ENCODE peak calls at places on chromosomes 16 and 17, in seven cellular contexts. K is left ventricle myocardium inferior, Q is lung, M is heart right ventricle, U is mesothelial cell of epicardium, G is thyroid gland, X is GM23338. R is an unnamed sample.

GRCh38 chr17:69223809-69224208 is 4.8 kb downstream of the ABCA10 start:
- DNase-seq in G (no peak), X (no peak), K (no peak), U (no peak), M (no peak), Q (no peak), R (no peak)

GRCh38 chr16:53598513-53599266 is 95.7 kb upstream of the AKTIP start:
- DNase-seq in U (no peak), G (no peak), M (no peak), X (no peak), K (no peak), Q (no peak), R (no peak)

GRCh38 chr17:65696739-65697394 is 135.4 kb upstream of the AXIN2 start:
- DNase-seq in K (no peak), X (no peak), M (no peak), U (no peak), Q (no peak), G (no peak), R (no peak)

GRCh38 chr17:32496348-32497078 is 9.7 kb downstream of the CDK5R1 start:
- DNase-seq in Q (no peak), U (no peak), X (no peak), M (no peak), K (no peak), G (no peak), R (no peak)

GRCh38 chr17:7403043-7403901 is 625 bp downstream of the TMEM256 start:
- DNase-seq in G (no peak), Q (peak; percentile 54), U (no peak), K (peak; percentile 80), M (peak; percentile 74), X (peak; percentile 78), R (peak; percentile 34)

GRCh38 chr16:11585460-11586374 is 1.0 kb downstream of the LITAF start:
- DNase-seq in G (peak; percentile 58), K (peak; percentile 24), Q (no peak), U (no peak), X (no peak), M (peak; percentile 33), R (no peak)

GRCh38 chr17:51487947-51488346 is 227.6 kb downstream of the UTP18 start:
- DNase-seq in M (no peak), K (no peak), U (no peak), G (peak; percentile 1), Q (no peak), X (peak; percentile 82), R (no peak)

GRCh38 chr16:83231771-83232170 is 576.0 kb upstream of the HSBP1 start:
- DNase-seq in K (no peak), M (no peak), Q (no peak), G (no peak), U (no peak), X (no peak), R (no peak)

GRCh38 chr17:8122923-8123694 is 797 bp downstream of the HES7 start:
- DNase-seq in M (peak; percentile 25), Q (no peak), K (no peak), U (no peak), G (peak; percentile 43), X (peak; percentile 44), R (peak; percentile 28)

GRCh38 chr16:23836404-23837291 is 865 bp downstream of the PRKCB start:
- DNase-seq in M (no peak), X (peak; percentile 68), Q (peak; percentile 31), G (peak; percentile 5), K (peak; percentile 19), U (peak; percentile 19), R (peak; percentile 8)

GRCh38 chr17:48055531-48056245 is 7.5 kb downstream of the NFE2L1 start:
- DNase-seq in G (no peak), Q (no peak), X (peak; percentile 97), U (no peak), M (no peak), K (no peak), R (no peak)

GRCh38 chr16:30351001-30351441 is 4.1 kb downstream of the CD2BP2 start:
- DNase-seq in M (no peak), Q (no peak), U (no peak), K (no peak), X (no peak), G (no peak), R (no peak)

GRCh38 chr16:48558269-48558915 is 51.6 kb downstream of the N4BP1 start:
- DNase-seq in Q (no peak), K (no peak), X (no peak), U (no peak), G (no peak), M (no peak), R (no peak)

GRCh38 chr17:64077409-64077808 is 52.5 kb downstream of the ERN1 start:
- DNase-seq in M (no peak), G (peak; percentile 67), U (no peak), K (peak; percentile 23), Q (peak; percentile 57), X (no peak), R (no peak)

GRCh38 chr17:73286863-73287296 is 24.9 kb downstream of the CDC42EP4 start:
- DNase-seq in Q (no peak), X (no peak), K (no peak), G (no peak), M (no peak), U (no peak), R (no peak)

GRCh38 chr16:72013888-72014538 is 5.5 kb downstream of the DHODH start:
- DNase-seq in M (peak; percentile 36), K (peak; percentile 41), X (no peak), U (no peak), G (peak; percentile 12), Q (no peak), R (no peak)

GRCh38 chr16:72009779-72010178 is 1.2 kb downstream of the DHODH start:
- DNase-seq in M (no peak), X (no peak), G (no peak), U (no peak), Q (no peak), K (no peak), R (no peak)

GRCh38 chr16:72013389-72013788 is 4.8 kb downstream of the DHODH start:
- DNase-seq in Q (peak; percentile 58), M (no peak), X (no peak), U (no peak), K (peak; percentile 26), G (peak; percentile 13), R (no peak)

GRCh38 chr16:72012607-72013006 is 4.1 kb downstream of the DHODH start:
- DNase-seq in X (no peak), M (no peak), G (no peak), U (no peak), Q (no peak), K (no peak), R (no peak)

DNA sequence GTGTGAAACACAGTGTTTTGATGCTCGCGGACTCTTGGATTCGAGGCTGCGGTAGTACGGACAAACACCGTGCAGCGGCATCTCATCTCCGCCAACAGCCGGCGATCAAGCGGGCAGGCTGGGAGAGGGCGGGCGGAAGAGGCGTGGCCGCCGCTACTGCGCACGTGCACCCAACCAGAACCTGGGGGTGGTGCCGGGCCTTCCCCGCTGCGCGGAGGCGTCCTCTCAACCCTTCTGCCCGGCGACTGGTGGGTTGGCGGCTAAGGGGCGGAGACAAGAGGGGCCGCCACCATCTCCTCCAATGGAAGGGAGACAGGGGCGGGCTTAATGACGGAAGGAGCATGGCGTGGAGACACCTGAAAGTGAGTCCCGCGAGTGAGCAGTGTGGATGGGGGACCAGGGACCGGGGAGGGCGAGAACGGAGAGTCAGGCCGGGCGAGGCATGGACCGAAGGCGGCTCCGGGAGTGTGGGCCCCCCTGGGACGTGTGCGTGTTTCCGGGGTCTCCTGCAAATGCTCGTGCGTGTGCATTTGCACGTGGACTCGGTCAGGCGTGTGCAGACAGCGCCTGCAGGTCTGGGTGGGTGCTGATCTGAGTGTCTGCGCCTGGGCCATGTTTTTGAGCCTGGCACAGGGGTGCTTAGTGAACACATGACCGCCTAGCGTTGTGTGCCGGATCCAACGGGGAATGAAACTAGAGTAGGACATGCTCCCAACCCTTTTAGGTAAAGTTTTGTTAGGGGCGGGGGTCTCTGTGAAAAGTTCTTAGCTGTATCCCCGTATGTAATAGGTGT is at the start of gene DHODH:
- DNase-seq in Q (peak; percentile 98), M (peak; percentile 98), U (peak; percentile 95), G (peak; percentile 99), X (peak; percentile 99), K (peak; percentile 98), R (peak; percentile 94)
- TF ChIP-seq CTCF in Q (no peak), M (no peak), U (no peak), G (no peak), X (no peak), K (peak; percentile 44), R (no peak)

GRCh38 chr17:77649717-77650211 is 308.7 kb upstream of the TNRC6C start:
- DNase-seq in Q (no peak), U (no peak), M (no peak), G (no peak), K (no peak), X (no peak), R (no peak)
- TF ChIP-seq CTCF in Q (no peak), U (no peak), M (no peak), G (no peak), K (no peak), X (no peak), R (no peak)

GRCh38 chr17:66918896-66919295 is 45.6 kb upstream of the CACNG4 start:
- DNase-seq in Q (no peak), U (no peak), X (no peak), M (no peak), K (no peak), G (no peak), R (no peak)

GRCh38 chr17:66910651-66911285 is 53.7 kb upstream of the CACNG4 start:
- DNase-seq in G (no peak), Q (no peak), K (no peak), X (no peak), U (no peak), M (no peak), R (no peak)

GRCh38 chr17:66916946-66917345 is 47.6 kb upstream of the CACNG4 start:
- DNase-seq in X (no peak), K (no peak), M (no peak), U (no peak), G (no peak), Q (no peak), R (no peak)

GRCh38 chr17:66915792-66916191 is 48.7 kb upstream of the CACNG4 start:
- DNase-seq in M (no peak), X (no peak), U (no peak), G (no peak), Q (no peak), K (no peak), R (no peak)

GRCh38 chr17:66915204-66915611 is 49.3 kb upstream of the CACNG4 start:
- DNase-seq in Q (peak; percentile 32), M (no peak), K (no peak), U (no peak), X (peak; percentile 31), G (peak; percentile 15), R (no peak)
- TF ChIP-seq CTCF in Q (no peak), M (no peak), K (peak; percentile 42), U (no peak), X (peak; percentile 41), G (no peak), R (no peak)

DNA sequence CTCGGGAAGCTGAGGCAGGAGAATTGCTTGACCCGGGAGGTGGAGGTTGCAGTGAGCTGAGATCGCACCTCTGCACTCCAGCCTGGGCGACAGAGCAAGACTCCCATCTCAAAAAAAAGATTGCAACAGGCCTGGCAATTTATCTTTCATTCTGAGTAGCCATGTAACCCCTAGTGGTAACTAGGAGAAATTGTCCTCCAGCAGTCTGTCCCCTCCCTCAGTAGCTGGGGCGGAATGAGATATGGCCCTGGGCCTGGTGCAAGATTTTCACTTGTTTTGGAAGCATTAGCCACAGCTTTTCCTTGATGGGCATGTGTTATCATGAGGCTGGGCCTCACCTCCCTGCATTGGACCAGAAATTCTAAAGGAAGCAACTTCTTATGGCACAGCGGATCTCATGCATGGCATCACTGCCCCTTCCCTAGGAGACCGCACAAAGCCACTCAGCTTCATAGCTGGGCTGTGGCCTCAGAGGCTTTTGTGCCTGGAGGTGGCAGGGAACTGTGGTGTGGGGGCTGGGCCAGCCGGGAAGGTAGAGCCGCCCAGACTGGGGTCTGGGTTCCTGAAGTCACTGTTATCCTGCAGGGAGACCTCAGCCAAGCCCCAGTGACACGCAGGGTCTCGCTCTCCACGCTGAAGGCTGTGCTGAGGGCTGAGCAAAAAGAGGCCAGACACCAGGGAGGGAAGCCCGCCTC is 13.4 kb downstream of the NATD1 start:
- DNase-seq in G (no peak), M (no peak), X (peak; percentile 72), Q (no peak), U (no peak), K (no peak), R (no peak)
- TF ChIP-seq CTCF in G (peak; percentile 11), M (no peak), X (peak; percentile 68), Q (no peak), U (peak; percentile 47), K (peak; percentile 53), R (peak; percentile 58)

R was measured in neural crest cell.